ENCODE peak calls at places on chromosomes 13 and 19, in six cellular contexts. One of them, this sample, is unnamed.

GRCh38 chr13:103883698-103884097 is 817.5 kb upstream of the SLC10A2 start:
- DNase-seq in GM19239: no peak
- DNase-seq in ELR: no peak
- DNase-seq in NCI-H446: no peak
- DNase-seq in mesothelial cell of epicardium: no peak
- DNase-seq in GM06990: no peak
- DNase-seq in this sample: no peak

GRCh38 chr19:51654783-51655182 is 8.2 kb upstream of the SIGLEC14 start:
- DNase-seq in GM19239: no peak
- DNase-seq in ELR: no peak
- DNase-seq in NCI-H446: no peak
- DNase-seq in mesothelial cell of epicardium: no peak
- DNase-seq in GM06990: no peak
- DNase-seq in this sample: no peak

GRCh38 chr13:110374644-110375370 is 67.7 kb downstream of the COL4A2 start:
- DNase-seq in GM19239: no peak
- DNase-seq in ELR: no peak
- DNase-seq in NCI-H446: no peak
- DNase-seq in mesothelial cell of epicardium: no peak
- DNase-seq in GM06990: no peak
- DNase-seq in this sample: no peak

GRCh38 chr19:3850320-3850972 is 18.4 kb downstream of the ZFR2 start:
- DNase-seq in GM19239: no peak
- DNase-seq in ELR: no peak
- DNase-seq in NCI-H446: no peak
- DNase-seq in mesothelial cell of epicardium: no peak
- DNase-seq in GM06990: no peak
- DNase-seq in this sample: no peak

GRCh38 chr13:42497798-42498197 is 76.2 kb upstream of the TNFSF11 start:
- DNase-seq in GM19239: no peak
- DNase-seq in ELR: peak; percentile 73
- DNase-seq in NCI-H446: no peak
- DNase-seq in mesothelial cell of epicardium: no peak
- DNase-seq in GM06990: peak; percentile 78
- DNase-seq in this sample: peak; percentile 85

GRCh38 chr13:91406619-91407018 is 8.2 kb downstream of the GPC5 start:
- DNase-seq in GM19239: no peak
- DNase-seq in ELR: peak; percentile 68
- DNase-seq in NCI-H446: peak; percentile 15
- DNase-seq in mesothelial cell of epicardium: no peak
- DNase-seq in GM06990: peak; percentile 28
- DNase-seq in this sample: peak; percentile 42

GRCh38 chr19:15378529-15379082 is 981 bp downstream of the AKAP8 start:
- DNase-seq in GM19239: peak; percentile 81
- DNase-seq in ELR: peak; percentile 67
- DNase-seq in NCI-H446: peak; percentile 37
- DNase-seq in mesothelial cell of epicardium: no peak
- DNase-seq in GM06990: peak; percentile 57
- DNase-seq in this sample: peak; percentile 38

GRCh38 chr13:26589754-26590153 is 32.3 kb downstream of the WASF3 start:
- DNase-seq in GM19239: no peak
- DNase-seq in ELR: no peak
- DNase-seq in NCI-H446: no peak
- DNase-seq in mesothelial cell of epicardium: no peak
- DNase-seq in GM06990: no peak
- DNase-seq in this sample: peak; percentile 57

GRCh38 chr19:56132316-56132822 is 8.7 kb upstream of the ZNF444 start:
- DNase-seq in GM19239: no peak
- DNase-seq in ELR: no peak
- DNase-seq in NCI-H446: no peak
- DNase-seq in mesothelial cell of epicardium: no peak
- DNase-seq in GM06990: no peak
- DNase-seq in this sample: peak; percentile 36

GRCh38 chr13:30319130-30319529 is 11.8 kb upstream of the KATNAL1 start:
- DNase-seq in GM19239: no peak
- DNase-seq in ELR: no peak
- DNase-seq in NCI-H446: no peak
- DNase-seq in mesothelial cell of epicardium: no peak
- DNase-seq in GM06990: no peak
- DNase-seq in this sample: no peak

GRCh38 chr13:94112227-94112626 is 367.3 kb downstream of the DCT start:
- DNase-seq in GM19239: no peak
- DNase-seq in ELR: peak; percentile 81
- DNase-seq in NCI-H446: peak; percentile 15
- DNase-seq in mesothelial cell of epicardium: no peak
- DNase-seq in GM06990: no peak
- DNase-seq in this sample: peak; percentile 94

GRCh38 chr19:45187421-45188100 is 9.0 kb downstream of the BLOC1S3 start:
- DNase-seq in GM19239: peak; percentile 70
- DNase-seq in ELR: peak; percentile 42
- DNase-seq in NCI-H446: peak; percentile 39
- DNase-seq in mesothelial cell of epicardium: no peak
- DNase-seq in GM06990: peak; percentile 26
- DNase-seq in this sample: no peak

GRCh38 chr13:35699181-35699580 is 222.7 kb upstream of the MAB21L1 start:
- DNase-seq in GM19239: no peak
- DNase-seq in ELR: peak; percentile 89
- DNase-seq in NCI-H446: no peak
- DNase-seq in mesothelial cell of epicardium: no peak
- DNase-seq in GM06990: no peak
- DNase-seq in this sample: peak; percentile 54

GRCh38 chr13:109206616-109207015 is 577.2 kb downstream of the MYO16 start:
- DNase-seq in GM19239: no peak
- DNase-seq in ELR: no peak
- DNase-seq in NCI-H446: no peak
- DNase-seq in mesothelial cell of epicardium: no peak
- DNase-seq in GM06990: no peak
- DNase-seq in this sample: no peak

GRCh38 chr19:32018014-32018413 is 327.4 kb upstream of the ZNF507 start:
- DNase-seq in GM19239: no peak
- DNase-seq in ELR: no peak
- DNase-seq in NCI-H446: no peak
- DNase-seq in mesothelial cell of epicardium: no peak
- DNase-seq in GM06990: no peak
- DNase-seq in this sample: peak; percentile 50

GRCh38 chr19:45467115-45467455 is 711 bp upstream of the FOSB start:
- DNase-seq in GM19239: no peak
- DNase-seq in ELR: peak; percentile 30
- DNase-seq in NCI-H446: no peak
- DNase-seq in mesothelial cell of epicardium: no peak
- DNase-seq in GM06990: no peak
- DNase-seq in this sample: no peak

GRCh38 chr13:50810998-50811397 is 32.5 kb downstream of the DLEU7 start:
- DNase-seq in GM19239: peak; percentile 31
- DNase-seq in ELR: no peak
- DNase-seq in NCI-H446: no peak
- DNase-seq in mesothelial cell of epicardium: no peak
- DNase-seq in GM06990: peak; percentile 53
- DNase-seq in this sample: no peak

GRCh38 chr19:16739546-16739945 is 19.9 kb downstream of the NWD1 start:
- DNase-seq in GM19239: no peak
- DNase-seq in ELR: peak; percentile 8
- DNase-seq in NCI-H446: no peak
- DNase-seq in mesothelial cell of epicardium: no peak
- DNase-seq in GM06990: no peak
- DNase-seq in this sample: no peak

GRCh38 chr13:73433893-73434292 is 375.1 kb downstream of the KLF5 start:
- DNase-seq in GM19239: no peak
- DNase-seq in ELR: no peak
- DNase-seq in NCI-H446: no peak
- DNase-seq in mesothelial cell of epicardium: no peak
- DNase-seq in GM06990: no peak
- DNase-seq in this sample: no peak

GRCh38 chr13:23183292-23183691 is 2.5 kb downstream of the SGCG start:
- DNase-seq in GM19239: no peak
- DNase-seq in ELR: no peak
- DNase-seq in NCI-H446: no peak
- DNase-seq in mesothelial cell of epicardium: no peak
- DNase-seq in GM06990: no peak
- DNase-seq in this sample: no peak

GRCh38 chr13:96473463-96474157 is 383.7 kb downstream of the HS6ST3 start:
- DNase-seq in GM19239: no peak
- DNase-seq in ELR: no peak
- DNase-seq in NCI-H446: no peak
- DNase-seq in mesothelial cell of epicardium: no peak
- DNase-seq in GM06990: no peak
- DNase-seq in this sample: no peak

GRCh38 chr19:5282926-5283325 is 57.7 kb downstream of the PTPRS start:
- DNase-seq in GM19239: no peak
- DNase-seq in ELR: no peak
- DNase-seq in NCI-H446: no peak
- DNase-seq in mesothelial cell of epicardium: no peak
- DNase-seq in GM06990: no peak
- DNase-seq in this sample: no peak

GRCh38 chr19:43504426-43505185 is at the start of gene PHLDB3:
- DNase-seq in GM19239: no peak
- DNase-seq in ELR: no peak
- DNase-seq in NCI-H446: peak; percentile 29
- DNase-seq in mesothelial cell of epicardium: no peak
- DNase-seq in GM06990: no peak
- DNase-seq in this sample: no peak

GRCh38 chr13:30022256-30022655 is 171.8 kb upstream of the UBL3 start:
- DNase-seq in GM19239: no peak
- DNase-seq in ELR: no peak
- DNase-seq in NCI-H446: no peak
- DNase-seq in mesothelial cell of epicardium: no peak
- DNase-seq in GM06990: no peak
- DNase-seq in this sample: no peak

GRCh38 chr13:73451120-73452029 is 392.6 kb downstream of the KLF5 start:
- DNase-seq in GM19239: no peak
- DNase-seq in ELR: no peak
- DNase-seq in NCI-H446: no peak
- DNase-seq in mesothelial cell of epicardium: no peak
- DNase-seq in GM06990: no peak
- DNase-seq in this sample: peak; percentile 19

GRCh38 chr19:18634612-18635290 is 2.1 kb upstream of the KLHL26 start:
- DNase-seq in GM19239: no peak
- DNase-seq in ELR: no peak
- DNase-seq in NCI-H446: no peak
- DNase-seq in mesothelial cell of epicardium: no peak
- DNase-seq in GM06990: no peak
- DNase-seq in this sample: no peak

GRCh38 chr13:39405596-39405995 is 197.4 kb downstream of the LHFPL6 start:
- DNase-seq in GM19239: no peak
- DNase-seq in ELR: no peak
- DNase-seq in NCI-H446: no peak
- DNase-seq in mesothelial cell of epicardium: no peak
- DNase-seq in GM06990: no peak
- DNase-seq in this sample: no peak

GRCh38 chr19:12628040-12629022 is 17.6 kb downstream of the ZNF791 start:
- DNase-seq in GM19239: no peak
- DNase-seq in ELR: no peak
- DNase-seq in NCI-H446: no peak
- DNase-seq in mesothelial cell of epicardium: no peak
- DNase-seq in GM06990: no peak
- DNase-seq in this sample: peak; percentile 30

GRCh38 chr19:44925114-44925891 is 10.9 kb downstream of the APOC1 start:
- DNase-seq in GM19239: no peak
- DNase-seq in ELR: peak; percentile 35
- DNase-seq in NCI-H446: peak; percentile 32
- DNase-seq in mesothelial cell of epicardium: no peak
- DNase-seq in GM06990: no peak
- DNase-seq in this sample: peak; percentile 18

GRCh38 chr19:48169585-48169973 is 565 bp downstream of the LIG1 start:
- DNase-seq in GM19239: peak; percentile 60
- DNase-seq in ELR: peak; percentile 68
- DNase-seq in NCI-H446: peak; percentile 78
- DNase-seq in mesothelial cell of epicardium: peak; percentile 81
- DNase-seq in GM06990: no peak
- DNase-seq in this sample: peak; percentile 60